ENCODE peak calls at places on chromosome 15, in five cellular contexts. S is neural progenitor cell, M is activated B cell treated with CpG ODN at 0.5 μM for 24 hours, P is epithelial cell of proximal tubule, A is HepG2. C is an unnamed sample.
A peak's percentile ranks its signal among the peaks of the same experiment; 100 is the strongest.

GRCh38 chr15:34583399-34584320 is at the start of gene GOLGA8B:
- DNase-seq in S (peak; percentile 95), M (peak; percentile 77), P (no peak), A (peak; percentile 64), C (peak; percentile 93)

GRCh38 chr15:96326551-96327154 is 3.8 kb upstream of the NR2F2 start:
- DNase-seq in S (peak; percentile 78), M (no peak), P (no peak), A (no peak), C (no peak)

GRCh38 chr15:82951472-82952155 is 906 bp downstream of the HOMER2 start:
- DNase-seq in S (no peak), M (no peak), P (no peak), A (no peak), C (no peak)

GRCh38 chr15:73359653-73360052 is 9.1 kb downstream of the HCN4 start:
- DNase-seq in S (no peak), M (no peak), P (no peak), A (no peak), C (no peak)

GRCh38 chr15:56933420-56934210 is 15.2 kb downstream of the TCF12 start:
- DNase-seq in S (no peak), M (no peak), P (no peak), A (no peak), C (no peak)

GRCh38 chr15:65414841-65415621 is 7.7 kb downstream of the IGDCC4 start:
- DNase-seq in S (peak; percentile 95), M (no peak), P (no peak), A (peak; percentile 59), C (no peak)

GRCh38 chr15:70579766-70580165 is 183.6 kb downstream of the UACA start:
- DNase-seq in S (peak; percentile 55), M (no peak), P (no peak), A (no peak), C (no peak)

GRCh38 chr15:96328101-96328958 is 2.2 kb upstream of the NR2F2 start:
- DNase-seq in S (no peak), M (no peak), P (no peak), A (no peak), C (no peak)

GRCh38 chr15:51079226-51079625 is 15.5 kb downstream of the TNFAIP8L3 start:
- DNase-seq in S (no peak), M (no peak), P (no peak), A (no peak), C (no peak)

GRCh38 chr15:48001393-48002059 is 119.3 kb upstream of the SLC24A5 start:
- DNase-seq in S (no peak), M (no peak), P (no peak), A (no peak), C (no peak)

GRCh38 chr15:41832875-41833274 is 5.0 kb downstream of the JMJD7 start:
- DNase-seq in S (no peak), M (no peak), P (no peak), A (no peak), C (no peak)

GRCh38 chr15:79606831-79607355 is 174.8 kb downstream of the MINAR1 start:
- DNase-seq in S (no peak), M (no peak), P (no peak), A (no peak), C (no peak)

GRCh38 chr15:56053046-56053400 is 59.6 kb upstream of the NEDD4 start:
- DNase-seq in S (no peak), M (no peak), P (no peak), A (no peak), C (no peak)

GRCh38 chr15:93018574-93018973 is 70.4 kb downstream of the RGMA start:
- DNase-seq in S (peak; percentile 32), M (no peak), P (no peak), A (no peak), C (no peak)
- TF ChIP-seq CTCF in S (peak; percentile 34), M (no peak), P (peak; percentile 30), A (peak; percentile 12), C (no peak)

GRCh38 chr15:98683821-98684220 is 35.5 kb downstream of the IGF1R start:
- DNase-seq in S (peak; percentile 45), M (no peak), P (no peak), A (no peak), C (no peak)
- TF ChIP-seq CTCF in S (no peak), M (no peak), P (no peak), A (no peak), C (no peak)

GRCh38 chr15:86751116-86751515 is 671.4 kb downstream of the AGBL1 start:
- DNase-seq in S (no peak), M (no peak), P (no peak), A (no peak), C (no peak)
- TF ChIP-seq CTCF in S (no peak), M (no peak), P (no peak), A (no peak), C (no peak)

GRCh38 chr15:97961067-97961954 is 808 bp downstream of the ARRDC4 start:
- DNase-seq in S (peak; percentile 43), M (no peak), P (no peak), A (peak; percentile 2), C (no peak)

GRCh38 chr15:97963779-97964178 is 3.3 kb downstream of the ARRDC4 start:
- DNase-seq in S (no peak), M (no peak), P (no peak), A (no peak), C (no peak)

GRCh38 chr15:97960364-97961066 is at the start of gene ARRDC4:
- DNase-seq in S (peak; percentile 99), M (peak; percentile 88), P (peak; percentile 93), A (peak; percentile 98), C (peak; percentile 45)

GRCh38 chr15:97962263-97962662 is 1.8 kb downstream of the ARRDC4 start:
- DNase-seq in S (no peak), M (no peak), P (no peak), A (peak; percentile 35), C (no peak)

GRCh38 chr15:97959738-97960363 is 652 bp upstream of the ARRDC4 start:
- DNase-seq in S (no peak), M (no peak), P (no peak), A (no peak), C (no peak)
- TF ChIP-seq CTCF in S (no peak), M (no peak), P (no peak), A (no peak), C (no peak)

DNA sequence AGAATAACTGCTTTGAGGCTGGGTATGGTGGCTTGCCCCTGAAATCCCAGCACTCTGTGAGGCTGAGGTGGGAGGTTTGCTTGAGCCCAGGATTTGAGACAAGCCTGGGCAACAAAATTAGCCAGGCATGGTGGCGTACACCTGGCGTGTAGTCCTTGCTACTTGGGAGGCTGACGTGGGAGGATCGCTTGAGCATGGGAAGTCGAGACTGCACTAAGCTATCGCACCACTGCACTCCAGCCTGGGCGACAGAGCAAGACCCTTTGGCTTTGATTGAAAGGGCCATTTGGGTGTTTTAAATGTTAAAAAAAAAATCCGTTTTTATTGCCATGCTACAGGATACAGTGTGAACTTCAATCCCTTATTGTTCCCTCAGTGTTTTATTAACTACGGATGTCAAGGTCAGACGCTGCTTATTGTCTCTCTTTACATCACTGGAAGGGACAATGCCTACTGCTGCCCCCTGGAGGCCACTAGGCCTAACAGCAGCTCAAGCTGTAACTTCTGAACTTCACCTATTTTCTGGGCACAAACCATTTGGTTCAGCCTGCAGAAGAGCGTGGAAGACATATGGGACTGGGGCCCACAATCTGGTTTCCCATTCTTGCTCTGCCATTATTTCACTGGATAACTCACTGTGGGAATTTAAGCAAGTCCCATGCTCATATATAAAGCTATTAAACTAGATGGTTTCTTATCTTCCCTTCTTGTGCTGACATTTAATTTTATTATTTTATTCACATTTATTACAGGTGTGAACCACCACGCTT is 15.3 kb upstream of the IREB2 start:
- DNase-seq in S (peak; percentile 73), M (peak; percentile 35), P (no peak), A (peak; percentile 70), C (no peak)
- TF ChIP-seq CTCF in S (peak; percentile 96), M (peak; percentile 86), P (peak; percentile 99), A (peak; percentile 87), C (peak; percentile 93)

DNA sequence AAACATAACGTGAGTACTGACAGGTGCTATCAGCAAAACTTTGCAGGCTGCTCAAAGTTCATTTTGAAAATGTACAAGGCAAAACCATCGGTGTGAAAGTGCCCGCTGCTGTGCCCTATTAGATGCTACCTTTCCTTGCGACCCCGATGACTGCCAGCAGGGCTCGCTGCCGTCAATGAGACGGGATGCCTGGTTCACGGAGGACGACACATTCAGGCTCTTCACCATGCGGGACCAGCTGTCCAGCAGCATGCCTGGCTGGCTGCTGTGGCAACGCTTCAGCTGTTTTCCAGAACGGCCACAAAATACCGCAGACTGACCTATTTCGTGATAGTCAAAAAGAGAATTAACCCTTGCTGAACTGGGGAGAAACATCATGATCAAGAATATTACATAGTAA is 92.7 kb upstream of the OCA2 start:
- DNase-seq in S (peak; percentile 38), M (no peak), P (peak; percentile 49), A (no peak), C (no peak)
- TF ChIP-seq CTCF in S (peak; percentile 38), M (no peak), P (peak; percentile 62), A (no peak), C (no peak)